ENCODE peak calls at places on chromosomes 4 and X, in seven cellular contexts. One of them, this sample, is unnamed.

GRCh38 chrX:123899701-123900100 is 39.8 kb downstream of the XIAP start:
- DNase-seq in endothelial cell of umbilical vein: peak
- DNase-seq in SK-N-SH: no peak
- DNase-seq in astrocyte: peak
- DNase-seq in neural progenitor cell: no peak
- DNase-seq in mammary epithelial cell: no peak
- DNase-seq in GM23248: peak
- DNase-seq in this sample: peak

GRCh38 chr4:38804654-38805295 is at the start of gene TLR1:
- DNase-seq in astrocyte: peak
- DNase-seq in GM23248: peak
- DNase-seq in mammary epithelial cell: peak
- DNase-seq in endothelial cell of umbilical vein: peak
- DNase-seq in neural progenitor cell: peak
- DNase-seq in SK-N-SH: peak
- DNase-seq in this sample: peak

GRCh38 chr4:68490826-68491457 is 43.7 kb downstream of the TMPRSS11E start:
- DNase-seq in SK-N-SH: no peak
- DNase-seq in mammary epithelial cell: no peak
- DNase-seq in GM23248: peak
- DNase-seq in astrocyte: no peak
- DNase-seq in endothelial cell of umbilical vein: no peak
- DNase-seq in neural progenitor cell: no peak
- DNase-seq in this sample: peak

GRCh38 chr4:164215113-164215741 is 538.7 kb upstream of the SMIM31 start:
- DNase-seq in endothelial cell of umbilical vein: no peak
- DNase-seq in neural progenitor cell: no peak
- DNase-seq in astrocyte: no peak
- DNase-seq in GM23248: no peak
- DNase-seq in mammary epithelial cell: no peak
- DNase-seq in SK-N-SH: no peak
- DNase-seq in this sample: no peak

GRCh38 chr4:7987148-7987989 is 47.7 kb upstream of the AFAP1 start:
- DNase-seq in astrocyte: peak
- DNase-seq in SK-N-SH: peak
- DNase-seq in GM23248: peak
- DNase-seq in neural progenitor cell: peak
- DNase-seq in mammary epithelial cell: peak
- DNase-seq in endothelial cell of umbilical vein: peak
- DNase-seq in this sample: peak

GRCh38 chr4:138301536-138301935 is 59.4 kb upstream of the SLC7A11 start:
- DNase-seq in GM23248: no peak
- DNase-seq in mammary epithelial cell: no peak
- DNase-seq in endothelial cell of umbilical vein: no peak
- DNase-seq in neural progenitor cell: no peak
- DNase-seq in SK-N-SH: no peak
- DNase-seq in astrocyte: no peak
- DNase-seq in this sample: peak

GRCh38 chr4:71293705-71294104 is 45.1 kb upstream of the SLC4A4 start:
- DNase-seq in neural progenitor cell: no peak
- DNase-seq in endothelial cell of umbilical vein: no peak
- DNase-seq in SK-N-SH: no peak
- DNase-seq in astrocyte: peak
- DNase-seq in GM23248: peak
- DNase-seq in mammary epithelial cell: peak
- DNase-seq in this sample: peak

GRCh38 chr4:143358923-143359694 is 22.4 kb downstream of the GAB1 start:
- DNase-seq in mammary epithelial cell: peak
- DNase-seq in neural progenitor cell: no peak
- DNase-seq in endothelial cell of umbilical vein: peak
- DNase-seq in GM23248: peak
- DNase-seq in SK-N-SH: no peak
- DNase-seq in astrocyte: peak
- DNase-seq in this sample: no peak

GRCh38 chr4:36079666-36080065 is 164.6 kb downstream of the ARAP2 start:
- DNase-seq in astrocyte: no peak
- DNase-seq in mammary epithelial cell: no peak
- DNase-seq in neural progenitor cell: no peak
- DNase-seq in endothelial cell of umbilical vein: no peak
- DNase-seq in GM23248: no peak
- DNase-seq in SK-N-SH: no peak
- DNase-seq in this sample: no peak

GRCh38 chr4:164937576-164938270 is 39.7 kb downstream of the TRIM61 start:
- DNase-seq in GM23248: peak
- DNase-seq in mammary epithelial cell: no peak
- DNase-seq in astrocyte: no peak
- DNase-seq in endothelial cell of umbilical vein: no peak
- DNase-seq in SK-N-SH: no peak
- DNase-seq in neural progenitor cell: peak
- DNase-seq in this sample: peak

GRCh38 chr4:3784469-3785291 is 18.5 kb downstream of the ADRA2C start:
- DNase-seq in GM23248: no peak
- DNase-seq in astrocyte: no peak
- DNase-seq in endothelial cell of umbilical vein: no peak
- DNase-seq in SK-N-SH: no peak
- DNase-seq in mammary epithelial cell: peak
- DNase-seq in neural progenitor cell: peak
- DNase-seq in this sample: no peak

GRCh38 chr4:3415471-3416141 is 26.2 kb upstream of the HGFAC start:
- DNase-seq in endothelial cell of umbilical vein: no peak
- DNase-seq in neural progenitor cell: no peak
- DNase-seq in SK-N-SH: no peak
- DNase-seq in GM23248: no peak
- DNase-seq in mammary epithelial cell: no peak
- DNase-seq in astrocyte: no peak
- DNase-seq in this sample: no peak

GRCh38 chr4:57462843-57463242 is 352.7 kb upstream of the IGFBP7 start:
- DNase-seq in GM23248: no peak
- DNase-seq in SK-N-SH: no peak
- DNase-seq in mammary epithelial cell: no peak
- DNase-seq in astrocyte: no peak
- DNase-seq in endothelial cell of umbilical vein: no peak
- DNase-seq in neural progenitor cell: peak
- DNase-seq in this sample: no peak

GRCh38 chrX:41470706-41471105 is 23.6 kb downstream of the NYX start:
- DNase-seq in mammary epithelial cell: no peak
- DNase-seq in neural progenitor cell: no peak
- DNase-seq in endothelial cell of umbilical vein: no peak
- DNase-seq in astrocyte: no peak
- DNase-seq in SK-N-SH: no peak
- DNase-seq in GM23248: no peak
- DNase-seq in this sample: no peak

GRCh38 chr4:152118819-152119553 is 358.2 kb upstream of the GATB start:
- DNase-seq in neural progenitor cell: peak
- DNase-seq in GM23248: no peak
- DNase-seq in mammary epithelial cell: no peak
- DNase-seq in astrocyte: no peak
- DNase-seq in endothelial cell of umbilical vein: no peak
- DNase-seq in SK-N-SH: no peak
- DNase-seq in this sample: no peak

GRCh38 chr4:138062929-138063328 is 179.2 kb downstream of the SLC7A11 start:
- DNase-seq in neural progenitor cell: no peak
- DNase-seq in SK-N-SH: no peak
- DNase-seq in endothelial cell of umbilical vein: peak
- DNase-seq in astrocyte: peak
- DNase-seq in GM23248: peak
- DNase-seq in mammary epithelial cell: peak
- DNase-seq in this sample: peak

GRCh38 chr4:82284475-82284857 is 89.3 kb downstream of the HNRNPD start:
- DNase-seq in endothelial cell of umbilical vein: peak
- DNase-seq in SK-N-SH: no peak
- DNase-seq in astrocyte: peak
- DNase-seq in neural progenitor cell: no peak
- DNase-seq in mammary epithelial cell: no peak
- DNase-seq in GM23248: no peak
- DNase-seq in this sample: no peak

GRCh38 chr4:77481856-77482255 is 123.8 kb upstream of the CXCL13 start:
- DNase-seq in SK-N-SH: no peak
- DNase-seq in mammary epithelial cell: peak
- DNase-seq in endothelial cell of umbilical vein: no peak
- DNase-seq in neural progenitor cell: no peak
- DNase-seq in astrocyte: peak
- DNase-seq in GM23248: peak
- DNase-seq in this sample: peak

GRCh38 chr4:122666527-122667245 is 45.8 kb upstream of the IL21 start:
- DNase-seq in astrocyte: peak
- DNase-seq in endothelial cell of umbilical vein: peak
- DNase-seq in GM23248: peak
- DNase-seq in mammary epithelial cell: peak
- DNase-seq in SK-N-SH: no peak
- DNase-seq in neural progenitor cell: no peak
- DNase-seq in this sample: peak

GRCh38 chrX:115023139-115023538 is 5.7 kb upstream of the IL13RA2 start:
- DNase-seq in neural progenitor cell: no peak
- DNase-seq in endothelial cell of umbilical vein: peak
- DNase-seq in SK-N-SH: peak
- DNase-seq in astrocyte: peak
- DNase-seq in mammary epithelial cell: peak
- DNase-seq in GM23248: peak
- DNase-seq in this sample: peak

GRCh38 chr4:54568184-54568583 is 89.6 kb upstream of the KIT start:
- DNase-seq in neural progenitor cell: no peak
- DNase-seq in astrocyte: peak
- DNase-seq in SK-N-SH: no peak
- DNase-seq in GM23248: peak
- DNase-seq in endothelial cell of umbilical vein: no peak
- DNase-seq in mammary epithelial cell: peak
- DNase-seq in this sample: peak

GRCh38 chrX:110317079-110317819 is 636 bp downstream of the AMMECR1 start:
- DNase-seq in neural progenitor cell: peak
- DNase-seq in GM23248: peak
- DNase-seq in astrocyte: no peak
- DNase-seq in endothelial cell of umbilical vein: peak
- DNase-seq in mammary epithelial cell: no peak
- DNase-seq in SK-N-SH: peak
- DNase-seq in this sample: peak

GRCh38 chr4:22522206-22522605 is 6.3 kb upstream of the ADGRA3 start:
- DNase-seq in GM23248: no peak
- DNase-seq in endothelial cell of umbilical vein: no peak
- DNase-seq in SK-N-SH: no peak
- DNase-seq in neural progenitor cell: no peak
- DNase-seq in astrocyte: no peak
- DNase-seq in mammary epithelial cell: no peak
- DNase-seq in this sample: no peak

GRCh38 chrX:110415440-110416167 is 57.0 kb downstream of the RTL9 start:
- DNase-seq in astrocyte: peak
- DNase-seq in SK-N-SH: no peak
- DNase-seq in endothelial cell of umbilical vein: no peak
- DNase-seq in GM23248: peak
- DNase-seq in mammary epithelial cell: peak
- DNase-seq in neural progenitor cell: no peak
- DNase-seq in this sample: no peak

GRCh38 chr4:13626492-13627184 is 887 bp downstream of the BOD1L1 start:
- DNase-seq in SK-N-SH: no peak
- DNase-seq in astrocyte: no peak
- DNase-seq in mammary epithelial cell: peak
- DNase-seq in endothelial cell of umbilical vein: no peak
- DNase-seq in neural progenitor cell: no peak
- DNase-seq in GM23248: peak
- DNase-seq in this sample: peak

GRCh38 chr4:184907810-184908209 is 82.0 kb upstream of the ACSL1 start:
- DNase-seq in mammary epithelial cell: peak
- DNase-seq in SK-N-SH: no peak
- DNase-seq in astrocyte: no peak
- DNase-seq in GM23248: no peak
- DNase-seq in endothelial cell of umbilical vein: no peak
- DNase-seq in neural progenitor cell: no peak
- DNase-seq in this sample: no peak

GRCh38 chr4:184911310-184911709 is 85.5 kb upstream of the ACSL1 start:
- DNase-seq in GM23248: no peak
- DNase-seq in astrocyte: peak
- DNase-seq in neural progenitor cell: no peak
- DNase-seq in endothelial cell of umbilical vein: peak
- DNase-seq in SK-N-SH: no peak
- DNase-seq in mammary epithelial cell: peak
- DNase-seq in this sample: peak

GRCh38 chr4:184907216-184907615 is 81.4 kb upstream of the ACSL1 start:
- DNase-seq in SK-N-SH: no peak
- DNase-seq in astrocyte: no peak
- DNase-seq in GM23248: no peak
- DNase-seq in endothelial cell of umbilical vein: no peak
- DNase-seq in neural progenitor cell: no peak
- DNase-seq in mammary epithelial cell: peak
- DNase-seq in this sample: no peak

GRCh38 chr4:184902550-184902949 is 76.8 kb upstream of the ACSL1 start:
- DNase-seq in GM23248: no peak
- DNase-seq in astrocyte: no peak
- DNase-seq in endothelial cell of umbilical vein: no peak
- DNase-seq in neural progenitor cell: no peak
- DNase-seq in SK-N-SH: no peak
- DNase-seq in mammary epithelial cell: no peak
- DNase-seq in this sample: no peak

GRCh38 chr4:184906480-184907097 is 80.8 kb upstream of the ACSL1 start:
- DNase-seq in astrocyte: no peak
- DNase-seq in SK-N-SH: no peak
- DNase-seq in endothelial cell of umbilical vein: no peak
- DNase-seq in mammary epithelial cell: peak
- DNase-seq in neural progenitor cell: no peak
- DNase-seq in GM23248: no peak
- DNase-seq in this sample: no peak
- H3K9ac ChIP-seq in astrocyte: no peak
- H3K9ac ChIP-seq in SK-N-SH: no peak
- H3K9ac ChIP-seq in endothelial cell of umbilical vein: no peak
- H3K9ac ChIP-seq in mammary epithelial cell: no peak
- H3K9ac ChIP-seq in neural progenitor cell: no peak
- H3K9ac ChIP-seq in GM23248: no peak
- H3K9ac ChIP-seq in this sample: no peak

GRCh38 chrX:112081781-112082482 is 644 bp downstream of the TRPC5 start:
- DNase-seq in neural progenitor cell: peak
- DNase-seq in SK-N-SH: peak
- DNase-seq in endothelial cell of umbilical vein: no peak
- DNase-seq in astrocyte: no peak
- DNase-seq in GM23248: no peak
- DNase-seq in mammary epithelial cell: no peak
- DNase-seq in this sample: no peak
- H3K4me3 ChIP-seq in neural progenitor cell: peak
- H3K4me3 ChIP-seq in SK-N-SH: peak
- H3K4me3 ChIP-seq in endothelial cell of umbilical vein: no peak
- H3K4me3 ChIP-seq in astrocyte: no peak
- H3K4me3 ChIP-seq in GM23248: no peak
- H3K4me3 ChIP-seq in mammary epithelial cell: no peak
- H3K4me3 ChIP-seq in this sample: no peak

GRCh38 chr4:55948726-55949479 is at the start of gene CEP135:
- DNase-seq in SK-N-SH: peak
- DNase-seq in astrocyte: peak
- DNase-seq in mammary epithelial cell: peak
- DNase-seq in GM23248: peak
- DNase-seq in neural progenitor cell: peak
- DNase-seq in endothelial cell of umbilical vein: peak
- DNase-seq in this sample: peak
- H3K9ac ChIP-seq in SK-N-SH: peak
- H3K9ac ChIP-seq in astrocyte: peak
- H3K9ac ChIP-seq in mammary epithelial cell: peak
- H3K9ac ChIP-seq in GM23248: peak
- H3K9ac ChIP-seq in neural progenitor cell: peak
- H3K9ac ChIP-seq in endothelial cell of umbilical vein: peak
- H3K9ac ChIP-seq in this sample: peak

DNA sequence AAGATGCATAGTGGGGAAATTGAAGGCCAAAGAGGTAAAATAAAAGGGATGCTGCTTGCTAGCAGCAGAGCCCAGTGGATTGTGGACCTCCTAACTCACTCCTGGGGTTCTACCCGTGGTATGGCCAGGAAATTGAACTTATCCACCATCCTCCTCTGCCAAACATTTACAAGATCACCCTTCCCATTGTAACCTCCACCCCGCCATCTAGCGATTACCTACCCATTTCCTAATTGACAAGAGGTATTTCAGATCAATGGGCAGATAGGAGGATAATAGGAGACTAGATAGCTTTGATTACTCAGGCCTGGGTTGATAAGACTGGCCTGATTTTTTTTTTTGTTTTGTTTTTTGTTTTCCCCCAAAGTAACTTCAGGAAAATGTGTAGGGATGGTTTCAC is 67.8 kb downstream of the REPS2 start:
- DNase-seq in SK-N-SH: no peak
- DNase-seq in mammary epithelial cell: no peak
- DNase-seq in endothelial cell of umbilical vein: no peak
- DNase-seq in GM23248: no peak
- DNase-seq in astrocyte: no peak
- DNase-seq in neural progenitor cell: no peak
- DNase-seq in this sample: no peak
- H3K4me3 ChIP-seq in SK-N-SH: no peak
- H3K4me3 ChIP-seq in mammary epithelial cell: no peak
- H3K4me3 ChIP-seq in endothelial cell of umbilical vein: no peak
- H3K4me3 ChIP-seq in GM23248: no peak
- H3K4me3 ChIP-seq in astrocyte: no peak
- H3K4me3 ChIP-seq in neural progenitor cell: no peak
- H3K4me3 ChIP-seq in this sample: no peak